ENCODE peak calls at places on chromosomes 12 and 14, in six cellular contexts. F is ovary, S is mucosa of descending colon, Y is RWPE2, G is heart left ventricle, B is cardiac fibroblast. H is an unnamed sample.
A peak's percentile ranks its signal among the peaks of the same experiment; 100 is the strongest.

GRCh38 chr12:131471271-131471905 is 239.5 kb upstream of the SFSWAP start:
- DNase-seq in Y (no peak), S (no peak), G (no peak), B (no peak), F (no peak), H (no peak)

GRCh38 chr14:101112351-101113107 is 209.0 kb upstream of the RTL1 start:
- DNase-seq in G (peak; percentile 53), B (no peak), Y (peak; percentile 64), S (no peak), F (no peak), H (no peak)

GRCh38 chr12:47361389-47362031 is 281.8 kb upstream of the AMIGO2 start:
- DNase-seq in G (no peak), S (peak; percentile 27), B (no peak), F (peak; percentile 46), Y (no peak), H (no peak)

GRCh38 chr12:110577717-110578521 is 5.2 kb downstream of the PPTC7 start:
- DNase-seq in G (no peak), F (no peak), S (no peak), B (peak; percentile 95), Y (no peak), H (no peak)

GRCh38 chr12:10153271-10154144 is 18.4 kb downstream of the OLR1 start:
- DNase-seq in F (peak; percentile 64), G (peak; percentile 85), S (peak; percentile 74), Y (no peak), B (peak; percentile 74), H (no peak)

GRCh38 chr14:103103461-103104388 is 9.2 kb downstream of the EXOC3L4 start:
- DNase-seq in F (no peak), S (peak; percentile 88), G (peak; percentile 77), Y (no peak), B (peak; percentile 50), H (no peak)

GRCh38 chr14:99512571-99513182 is 31.5 kb downstream of the CCNK start:
- DNase-seq in Y (no peak), B (no peak), G (peak; percentile 28), F (no peak), S (no peak), H (no peak)

GRCh38 chr12:12612403-12612802 is 727 bp downstream of the CREBL2 start:
- DNase-seq in S (no peak), G (no peak), F (no peak), Y (no peak), B (peak; percentile 77), H (peak; percentile 27)

GRCh38 chr14:104428333-104428851 is 151.2 kb upstream of the C14orf180 start:
- DNase-seq in F (no peak), G (peak; percentile 46), Y (peak; percentile 53), B (no peak), S (no peak), H (no peak)

GRCh38 chr12:81208193-81208946 is 130.5 kb downstream of the ACSS3 start:
- DNase-seq in B (peak; percentile 23), F (no peak), S (peak; percentile 41), Y (no peak), G (no peak), H (no peak)

GRCh38 chr12:26198742-26199141 is 3.4 kb downstream of the SSPN start:
- DNase-seq in S (no peak), F (peak; percentile 24), Y (no peak), G (no peak), B (peak; percentile 43), H (no peak)

GRCh38 chr12:122282066-122282465 is 15.8 kb upstream of the VPS33A start:
- DNase-seq in S (no peak), Y (no peak), B (peak; percentile 83), G (no peak), F (no peak), H (no peak)

GRCh38 chr14:74649167-74649566 is 37.1 kb upstream of the LTBP2 start:
- DNase-seq in S (no peak), B (no peak), Y (no peak), F (no peak), G (no peak), H (no peak)

GRCh38 chr14:72518809-72519377 is 375.0 kb downstream of the DPF3 start:
- DNase-seq in S (no peak), Y (no peak), F (no peak), B (no peak), G (no peak), H (no peak)

GRCh38 chr12:24919346-24920001 is 29.4 kb downstream of the BCAT1 start:
- DNase-seq in B (no peak), G (no peak), S (no peak), F (no peak), Y (no peak), H (no peak)

GRCh38 chr12:53659609-53660008 is 16.3 kb downstream of the ATP5MC2 start:
- DNase-seq in Y (no peak), B (peak; percentile 29), S (no peak), F (no peak), G (no peak), H (no peak)

GRCh38 chr12:118120579-118121363 is 15.2 kb upstream of the PEBP1 start:
- DNase-seq in G (peak; percentile 79), Y (no peak), F (peak; percentile 83), B (peak; percentile 78), S (peak; percentile 88), H (no peak)

GRCh38 chr14:52313903-52314481 is at the start of gene PTGER2:
- DNase-seq in Y (peak; percentile 89), F (peak; percentile 88), B (peak; percentile 91), S (peak; percentile 94), G (peak; percentile 94), H (no peak)

GRCh38 chr14:70976591-70976990 is 69.3 kb downstream of the PCNX1 start:
- DNase-seq in Y (no peak), G (no peak), B (no peak), S (no peak), F (no peak), H (no peak)

GRCh38 chr12:96235497-96235826 is 41.3 kb downstream of the ELK3 start:
- DNase-seq in Y (peak; percentile 38), B (no peak), S (peak; percentile 14), G (no peak), F (no peak), H (no peak)

GRCh38 chr14:103521438-103521961 is 1.1 kb downstream of the CKB start:
- DNase-seq in B (no peak), F (peak; percentile 40), S (no peak), G (peak; percentile 72), Y (no peak), H (no peak)

DNA sequence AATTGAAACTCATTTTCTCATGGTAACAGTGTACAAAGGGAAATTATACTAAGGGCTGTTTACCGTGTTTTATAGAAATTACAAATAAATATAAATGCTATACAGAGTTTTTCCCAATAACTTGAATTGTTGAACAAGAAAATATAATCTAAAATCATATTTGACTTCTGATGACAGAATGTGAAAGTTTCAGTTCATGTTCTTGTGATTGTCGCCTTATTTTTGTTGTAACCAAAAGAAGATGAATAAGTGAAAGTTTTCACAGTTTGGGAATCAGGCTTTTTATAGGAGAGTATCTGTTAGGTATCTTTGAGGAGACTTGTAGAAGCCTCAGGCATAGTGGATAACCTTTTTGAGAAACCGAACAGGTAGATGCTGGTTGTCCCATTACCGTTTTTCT is 28.1 kb downstream of the ANO6 start:
- DNase-seq in G (no peak), Y (no peak), B (no peak), S (no peak), F (no peak), H (no peak)
- H3K4me3 ChIP-seq in G (no peak overlapping the region), Y (no peak overlapping the region), B (no peak overlapping the region), S (no peak overlapping the region), F (no peak overlapping the region), H (no peak overlapping the region)

GRCh38 chr14:20687362-20688166 is 1.0 kb upstream of the ANG start:
- DNase-seq in G (no peak), B (no peak), Y (no peak), S (peak; percentile 64), F (no peak), H (no peak)

GRCh38 chr14:20684662-20685456 is 499 bp downstream of the RNASE4 start:
- DNase-seq in B (peak; percentile 64), G (no peak), S (peak; percentile 67), F (peak; percentile 58), Y (no peak), H (no peak)

GRCh38 chr14:20683896-20684661 is at the start of gene RNASE4:
- DNase-seq in B (peak; percentile 95), G (peak; percentile 92), F (peak; percentile 87), Y (peak; percentile 94), S (peak; percentile 95), H (peak; percentile 54)

GRCh38 chr14:20688167-20688839 is at the start of gene ANG:
- DNase-seq in F (no peak), B (no peak), Y (no peak), S (no peak), G (no peak), H (no peak)

DNA sequence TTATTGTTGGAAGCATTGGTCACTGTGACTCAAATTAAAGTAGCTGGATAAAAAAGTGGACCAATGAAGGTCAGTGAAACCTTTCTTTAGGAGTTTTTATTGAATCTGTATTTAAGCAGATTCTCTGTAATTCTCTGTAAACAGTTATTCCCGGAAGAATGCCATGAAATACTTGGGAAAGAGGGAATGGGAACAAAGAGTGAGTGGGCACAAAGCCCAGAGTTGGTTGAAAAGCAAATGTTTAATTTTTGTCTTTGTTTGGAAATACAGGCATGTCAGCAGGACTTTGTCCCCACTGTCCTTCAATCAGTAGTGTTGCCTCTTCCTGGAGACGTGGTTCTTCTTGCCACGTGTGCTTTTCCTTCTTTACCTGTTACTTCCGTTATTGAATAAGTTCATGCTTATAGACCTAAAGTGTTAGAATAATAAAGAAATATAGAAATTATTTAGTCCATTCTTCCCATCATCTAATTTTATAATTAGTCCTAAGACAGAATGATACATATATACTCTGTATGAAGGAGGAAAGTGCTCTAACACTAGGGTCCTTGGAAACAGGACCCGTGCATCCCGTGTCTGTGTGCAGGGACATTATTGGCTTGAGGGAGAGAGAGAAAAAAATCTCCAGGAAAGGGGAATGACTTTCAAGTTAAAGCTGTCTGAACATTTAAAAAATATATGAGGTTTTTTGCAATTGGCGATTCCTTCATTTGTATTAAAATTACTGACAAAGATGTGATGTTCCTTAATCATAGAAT is 2.0 kb upstream of the ANG start:
- DNase-seq in B (no peak), G (no peak), S (no peak), F (no peak), Y (no peak), H (no peak)
- H3K4me3 ChIP-seq in B (no peak overlapping the region), G (no peak overlapping the region), S (no peak overlapping the region), F (peak overlapping the region; percentile 82), Y (no peak overlapping the region), H (no peak overlapping the region)

DNA sequence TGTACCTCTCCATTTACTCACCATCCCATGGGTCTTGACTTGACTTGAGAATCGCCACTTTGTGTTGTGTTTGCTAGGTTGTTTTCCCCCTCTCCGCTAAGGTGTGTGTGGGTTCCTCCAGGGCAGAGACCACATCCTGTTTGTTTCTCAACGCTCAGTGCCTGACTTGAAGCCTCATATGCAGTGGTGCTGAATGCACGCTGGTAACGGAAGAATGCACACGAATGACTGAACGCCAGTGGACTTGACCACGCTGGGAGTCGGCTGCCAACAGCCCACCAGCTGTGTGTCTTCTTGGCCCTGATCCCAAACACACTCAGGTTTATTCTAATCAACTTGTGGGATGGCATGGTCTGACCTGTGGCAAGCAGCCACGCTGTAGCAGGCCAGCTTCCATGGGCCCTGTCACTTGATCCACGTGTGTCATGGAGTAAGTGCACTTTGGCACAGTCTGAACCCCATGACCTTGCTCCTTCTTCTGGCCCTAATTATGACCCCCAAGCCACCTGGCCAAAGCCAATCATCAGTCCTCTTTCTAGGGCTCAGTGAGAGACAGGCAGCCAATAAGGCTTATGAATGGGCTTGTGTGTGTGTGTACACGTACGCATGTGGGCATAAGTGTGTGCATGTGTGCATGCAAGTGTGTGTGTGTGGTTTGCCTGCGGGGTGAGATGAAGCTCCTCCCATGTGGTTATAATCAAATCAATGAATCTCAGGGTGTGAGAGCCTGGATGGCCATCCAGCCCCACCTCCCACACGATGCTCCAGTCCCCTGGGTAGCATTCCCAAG is 6.3 kb upstream of the TC2N start:
- DNase-seq in Y (no peak), F (no peak), B (peak; percentile 31), S (peak; percentile 44), G (no peak), H (peak; percentile 76)
- H3K4me3 ChIP-seq in Y (no peak overlapping the region), F (no peak overlapping the region), B (no peak overlapping the region), S (no peak overlapping the region), G (peak overlapping the region; percentile 27), H (no peak overlapping the region)

GRCh38 chr12:6818246-6819006 is 3.2 kb upstream of the GPR162 start:
- DNase-seq in G (no peak), F (no peak), Y (no peak), S (no peak), B (no peak), H (no peak)
- H3K4me3 ChIP-seq in G (no peak overlapping the region), F (no peak overlapping the region), Y (no peak overlapping the region), S (no peak overlapping the region), B (no peak overlapping the region), H (no peak overlapping the region)

H was measured in epithelial cell of proximal tubule.